ENCODE peak calls at places on chromosomes 7 and 10, in eight cellular contexts. H is endothelial cell of umbilical vein; W is PC-3; M is ascending aorta; V is IMR-90; G is cardiac fibroblast; B is astrocyte of the spinal cord; Q is CD8-positive, alpha-beta T cell. F is an unnamed sample.

GRCh38 chr10:50605280-50606270 is 18.2 kb downstream of the SGMS1 start:
- DNase-seq in H (peak; percentile 84), W (peak; percentile 99), M (peak; percentile 74), V (peak; percentile 98), G (peak; percentile 93), B (peak; percentile 94), Q (no peak), F (no peak)

GRCh38 chr10:121418126-121418777 is 180.0 kb downstream of the FGFR2 start:
- DNase-seq in H (no peak), W (peak; percentile 6), M (no peak), V (no peak), G (peak; percentile 3), B (peak; percentile 18), Q (no peak), F (peak; percentile 18)

GRCh38 chr10:58305821-58306220 is 29.0 kb upstream of the UBE2D1 start:
- DNase-seq in H (no peak), W (no peak), M (no peak), V (no peak), G (no peak), B (no peak), Q (no peak), F (no peak)

GRCh38 chr10:96044686-96045085 is 1.3 kb downstream of the CCNJ start:
- DNase-seq in H (peak; percentile 54), W (peak; percentile 2), M (no peak), V (peak; percentile 70), G (peak; percentile 67), B (peak; percentile 52), Q (no peak), F (no peak)

GRCh38 chr7:149855368-149856305 is 17.5 kb downstream of the ZNF862 start:
- DNase-seq in H (no peak), W (peak; percentile 38), M (no peak), V (peak; percentile 88), G (peak; percentile 19), B (peak; percentile 96), Q (no peak), F (no peak)

GRCh38 chr7:37916673-37917660 is at the start of gene SFRP4:
- DNase-seq in H (peak; percentile 56), W (peak; percentile 78), M (peak; percentile 86), V (peak; percentile 1), G (peak; percentile 74), B (peak; percentile 88), Q (no peak), F (no peak)

GRCh38 chr10:16794005-16794404 is 23.2 kb downstream of the RSU1 start:
- DNase-seq in H (no peak), W (no peak), M (no peak), V (no peak), G (no peak), B (no peak), Q (no peak), F (no peak)

GRCh38 chr7:12389089-12389700 is 14.5 kb downstream of the VWDE start:
- DNase-seq in H (peak; percentile 59), W (peak; percentile 77), M (no peak), V (peak; percentile 61), G (peak; percentile 80), B (peak; percentile 70), Q (no peak), F (no peak)

GRCh38 chr10:72336259-72337038 is 18.3 kb downstream of the DNAJB12 start:
- DNase-seq in H (no peak), W (no peak), M (no peak), V (no peak), G (peak; percentile 28), B (peak; percentile 43), Q (no peak), F (peak; percentile 87)

GRCh38 chr10:15370212-15370740 is 813 bp downstream of the FAM171A1 start:
- DNase-seq in H (peak; percentile 32), W (no peak), M (no peak), V (peak; percentile 16), G (peak; percentile 38), B (peak; percentile 25), Q (no peak), F (no peak)

GRCh38 chr7:30548762-30549344 is 44.2 kb upstream of the GGCT start:
- DNase-seq in H (peak; percentile 82), W (peak; percentile 84), M (peak; percentile 78), V (peak; percentile 73), G (peak; percentile 79), B (peak; percentile 80), Q (peak; percentile 10), F (no peak)

GRCh38 chr7:104272767-104273384 is 55.5 kb upstream of the LHFPL3 start:
- DNase-seq in H (peak; percentile 55), W (peak; percentile 56), M (no peak), V (peak; percentile 57), G (peak; percentile 66), B (peak; percentile 49), Q (no peak), F (no peak)

GRCh38 chr10:131253931-131254865 is 57.3 kb downstream of the TCERG1L start:
- DNase-seq in H (no peak), W (no peak), M (no peak), V (no peak), G (no peak), B (no peak), Q (no peak), F (no peak)
- TF ChIP-seq CTCF in H (no peak), W (no peak), M (no peak), V (no peak), G (no peak), B (no peak), Q (no peak), F (no peak)

GRCh38 chr10:131433566-131433965 is 122.0 kb upstream of the TCERG1L start:
- DNase-seq in H (no peak), W (no peak), M (no peak), V (no peak), G (no peak), B (no peak), Q (no peak), F (no peak)
- TF ChIP-seq CTCF in H (no peak), W (no peak), M (no peak), V (no peak), G (no peak), B (no peak), Q (no peak), F (no peak)

DNA sequence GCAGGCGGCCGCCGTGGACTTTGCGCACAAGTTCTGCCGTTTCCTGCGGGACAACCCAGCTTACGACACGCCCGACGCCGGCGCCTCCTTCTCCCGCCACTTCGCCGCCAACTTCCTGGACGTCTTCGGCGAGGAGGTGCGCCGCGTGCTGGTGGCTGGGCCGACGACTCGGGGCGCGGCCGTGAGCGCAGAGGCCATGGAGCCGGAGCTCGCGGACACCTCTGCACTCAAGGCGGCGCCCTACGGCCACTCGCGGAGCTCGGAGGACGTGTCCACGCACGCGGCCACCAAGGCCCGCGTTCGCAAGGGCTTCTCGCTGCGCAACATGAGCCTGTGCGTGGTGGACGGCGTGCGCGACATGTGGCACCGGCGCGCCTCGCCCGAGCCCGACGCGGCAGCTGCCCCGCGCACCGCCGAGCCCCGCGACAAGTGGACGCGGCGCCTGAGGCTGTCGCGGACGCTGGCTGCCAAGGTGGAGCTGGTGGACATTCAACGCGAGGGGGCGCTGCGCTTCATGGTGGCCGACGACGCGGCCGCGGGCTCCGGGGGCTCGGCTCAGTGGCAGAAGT is 14.1 kb downstream of the SH2B2 start:
- DNase-seq in H (no peak), W (no peak), M (no peak), V (no peak), G (no peak), B (no peak), Q (no peak), F (no peak)
- TF ChIP-seq CTCF in H (peak; percentile 42), W (no peak), M (peak; percentile 9), V (no peak), G (no peak), B (peak; percentile 16), Q (no peak), F (no peak)

GRCh38 chr10:115829501-115830215 is 443.3 kb downstream of the GFRA1 start:
- DNase-seq in H (no peak), W (no peak), M (no peak), V (peak; percentile 75), G (peak; percentile 64), B (peak; percentile 29), Q (no peak), F (no peak)
- TF ChIP-seq CTCF in H (no peak), W (no peak), M (no peak), V (peak; percentile 54), G (peak; percentile 25), B (peak; percentile 20), Q (no peak), F (no peak)